ENCODE peak calls at places on chromosomes 3 and 15, in seven cellular contexts. F, D, L, M, E, R and O are unnamed samples.

GRCh38 chr3:154900777-154901176 is 179.3 kb upstream of the MME start:
- DNase-seq in E (no peak), M (no peak), R (no peak), D (no peak), F (no peak), L (no peak), O (no peak)

GRCh38 chr3:64022451-64023186 is 675 bp downstream of the PSMD6 start:
- DNase-seq in R (peak), F (no peak), M (no peak), E (no peak), L (no peak), D (no peak), O (peak)

GRCh38 chr3:42875325-42876151 is at the start of gene CYP8B1:
- DNase-seq in L (no peak), M (no peak), R (no peak), D (no peak), E (no peak), F (no peak), O (no peak)

GRCh38 chr15:37101634-37102314 is 1.4 kb upstream of the MEIS2 start:
- DNase-seq in M (no peak), L (peak), F (no peak), D (peak), E (peak), R (peak), O (peak)

GRCh38 chr15:96070636-96071035 is 259.9 kb upstream of the NR2F2 start:
- DNase-seq in F (no peak), R (no peak), M (no peak), D (peak), E (no peak), L (no peak), O (no peak)

GRCh38 chr3:186054481-186055399 is 54.1 kb downstream of the ETV5 start:
- DNase-seq in R (no peak), L (no peak), F (no peak), M (no peak), E (no peak), D (no peak), O (no peak)

GRCh38 chr3:188627652-188628051 is 473.7 kb downstream of the LPP start:
- DNase-seq in R (no peak), M (peak), L (no peak), D (peak), E (no peak), F (no peak), O (no peak)

GRCh38 chr3:190124067-190124466 is 3.4 kb upstream of the P3H2 start:
- DNase-seq in L (no peak), R (no peak), E (no peak), D (no peak), M (no peak), F (no peak), O (no peak)

GRCh38 chr3:13415236-13416001 is 4.7 kb downstream of the NUP210 start:
- DNase-seq in D (no peak), E (no peak), R (no peak), M (no peak), F (peak), L (no peak), O (no peak)

GRCh38 chr15:36175781-36176211 is 403.6 kb upstream of the CDIN1 start:
- DNase-seq in M (no peak), F (no peak), E (no peak), D (no peak), R (peak), L (no peak), O (no peak)

GRCh38 chr3:148631124-148631903 is 66.4 kb upstream of the AGTR1 start:
- DNase-seq in F (no peak), L (no peak), D (no peak), M (no peak), R (no peak), E (no peak), O (peak)

GRCh38 chr15:93152264-93152884 is 63.4 kb upstream of the RGMA start:
- DNase-seq in R (no peak), M (no peak), D (no peak), L (no peak), E (no peak), F (peak), O (no peak)

GRCh38 chr3:57958642-57959406 is 49.4 kb upstream of the FLNB start:
- DNase-seq in M (no peak), D (no peak), R (no peak), E (no peak), F (no peak), L (peak), O (no peak)

GRCh38 chr15:77440378-77440999 is 19.8 kb downstream of the HMG20A start:
- DNase-seq in F (no peak), L (no peak), M (no peak), D (peak), R (no peak), E (peak), O (no peak)

GRCh38 chr3:64687781-64688515 is at the start of gene ADAMTS9:
- DNase-seq in M (no peak), R (peak), D (peak), F (no peak), L (peak), E (no peak), O (peak)

GRCh38 chr3:38454884-38455638 is 1.4 kb downstream of the ACVR2B start:
- DNase-seq in F (peak), L (peak), D (peak), E (peak), M (no peak), R (peak), O (peak)

GRCh38 chr3:108472011-108472591 is 38.3 kb downstream of the MYH15 start:
- DNase-seq in M (peak), E (no peak), D (peak), F (no peak), L (no peak), R (no peak), O (no peak)

GRCh38 chr15:64697911-64698369 is 77.4 kb downstream of the RBPMS2 start:
- DNase-seq in D (no peak), L (no peak), E (no peak), R (no peak), M (no peak), F (no peak), O (no peak)

GRCh38 chr15:50166216-50166615 is 15.8 kb upstream of the SLC27A2 start:
- DNase-seq in M (peak), E (no peak), F (no peak), D (peak), L (no peak), R (no peak), O (no peak)

GRCh38 chr15:57572463-57572862 is 19.2 kb upstream of the MYZAP start:
- DNase-seq in M (peak), D (no peak), R (no peak), F (no peak), L (no peak), E (no peak), O (no peak)

GRCh38 chr3:141321109-141321497 is 47.2 kb upstream of the ZBTB38 start:
- DNase-seq in F (no peak), E (no peak), R (no peak), L (no peak), D (peak), M (no peak), O (no peak)

GRCh38 chr15:73341886-73342600 is 26.7 kb downstream of the HCN4 start:
- DNase-seq in R (no peak), E (no peak), M (no peak), L (no peak), F (no peak), D (no peak), O (no peak)

GRCh38 chr3:132290833-132291232 is 26.4 kb upstream of the ACP3 start:
- DNase-seq in D (peak), M (peak), E (no peak), L (no peak), R (no peak), F (no peak), O (no peak)

GRCh38 chr15:88479169-88479568 is 11.7 kb downstream of the MRPS11 start:
- DNase-seq in M (no peak), R (no peak), L (no peak), D (no peak), E (no peak), F (no peak), O (no peak)

GRCh38 chr15:20346082-20346805 is 195.4 kb downstream of the GOLGA6L6 start:
- DNase-seq in D (no peak), M (no peak), F (peak), R (peak), L (no peak), E (peak), O (no peak)

GRCh38 chr15:78083687-78084358 is 6.3 kb upstream of the TBC1D2B start:
- DNase-seq in F (no peak), R (no peak), E (no peak), L (no peak), M (no peak), D (no peak), O (no peak)

GRCh38 chr15:40029979-40030893 is 8.7 kb downstream of the SRP14 start:
- DNase-seq in R (peak), L (no peak), E (no peak), D (peak), M (no peak), F (no peak), O (peak)

GRCh38 chr3:49013738-49014660 is 4.4 kb downstream of the DALRD3 start:
- DNase-seq in R (peak), M (no peak), L (no peak), D (no peak), E (peak), F (peak), O (peak)

GRCh38 chr3:49131040-49131439 is 1.8 kb downstream of the LAMB2 start:
- DNase-seq in E (no peak), L (no peak), F (no peak), D (no peak), R (no peak), M (no peak), O (no peak)

DNA sequence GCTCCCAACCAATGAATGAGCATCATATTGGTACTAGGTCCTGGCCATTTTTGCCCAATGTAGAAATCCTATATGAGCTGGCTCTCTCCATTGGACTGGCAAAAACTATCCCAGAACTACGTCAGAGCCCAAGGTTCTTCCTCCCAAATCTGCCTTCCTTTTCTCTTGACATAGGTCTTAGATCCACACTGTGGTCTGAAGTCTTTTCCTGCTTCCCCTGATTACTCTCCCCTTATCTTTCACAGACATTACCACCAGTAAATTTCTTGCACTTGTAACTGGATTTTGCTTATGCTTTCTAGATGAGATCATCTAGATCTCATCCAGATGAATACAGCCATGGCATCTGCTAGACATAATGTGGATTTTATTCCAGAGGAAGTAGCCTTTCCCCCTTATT is 141.2 kb upstream of the GADL1 start:
- DNase-seq in D (no peak), F (no peak), L (no peak), R (no peak), M (no peak), E (no peak), O (no peak)
- TF ChIP-seq CTCF in D (no peak), F (no peak), L (no peak), R (no peak), M (no peak), E (no peak), O (no peak)

DNA sequence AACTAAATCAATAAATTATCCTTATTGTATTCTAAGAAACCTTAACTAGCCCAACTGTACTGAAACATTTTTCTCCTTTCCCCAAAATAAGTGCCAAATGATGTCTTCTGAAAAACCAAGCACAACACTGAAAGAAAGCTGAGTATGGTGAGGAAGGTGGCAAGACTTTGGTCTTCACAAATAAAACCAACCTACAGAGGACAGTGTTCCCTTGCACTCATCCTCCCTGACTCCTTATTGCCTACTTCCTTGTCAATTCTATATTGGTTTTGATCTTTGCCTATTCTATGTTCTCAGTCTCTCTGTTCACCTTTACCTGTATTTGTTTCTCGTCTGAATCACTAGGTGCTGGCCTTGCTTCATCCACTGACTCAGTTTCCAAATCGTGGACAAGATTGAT is 490.1 kb upstream of the ZNF385D start:
- DNase-seq in F (no peak), R (no peak), E (no peak), D (no peak), L (no peak), M (no peak), O (no peak)
- TF ChIP-seq CTCF in F (no peak), R (no peak), E (no peak), D (no peak), L (no peak), M (no peak), O (no peak)

GRCh38 chr3:161770532-161771386 is 274.2 kb downstream of the OTOL1 start:
- DNase-seq in D (peak), M (no peak), L (no peak), R (no peak), F (no peak), E (no peak), O (no peak)
- TF ChIP-seq CTCF in D (no peak), M (no peak), L (no peak), R (no peak), F (no peak), E (no peak), O (no peak)

DNA sequence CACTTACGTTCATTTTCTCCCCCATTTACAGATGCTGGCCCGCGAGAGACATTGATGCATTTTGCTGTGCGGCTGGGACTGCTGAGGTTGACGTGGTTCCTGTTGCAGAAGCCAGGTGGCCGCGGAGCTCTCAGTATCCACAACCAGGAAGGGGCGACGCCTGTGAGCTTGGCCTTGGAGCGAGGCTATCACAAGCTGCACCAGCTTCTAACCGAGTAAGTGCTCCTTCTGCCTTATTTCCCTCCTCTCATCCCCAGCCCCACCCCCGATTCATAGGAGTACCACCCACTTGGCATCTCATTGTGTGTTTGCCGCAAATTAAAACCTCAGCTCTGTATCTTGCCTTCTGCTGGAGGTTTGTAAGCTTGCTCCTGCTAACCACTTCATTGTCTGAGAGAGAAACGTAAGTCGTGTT is 163.3 kb downstream of the AKAP13 start:
- DNase-seq in M (no peak), D (peak), E (no peak), L (peak), F (peak), R (peak), O (peak)
- TF ChIP-seq CTCF in M (no peak), D (no peak), E (no peak), L (peak), F (peak), R (peak), O (no peak)

DNA sequence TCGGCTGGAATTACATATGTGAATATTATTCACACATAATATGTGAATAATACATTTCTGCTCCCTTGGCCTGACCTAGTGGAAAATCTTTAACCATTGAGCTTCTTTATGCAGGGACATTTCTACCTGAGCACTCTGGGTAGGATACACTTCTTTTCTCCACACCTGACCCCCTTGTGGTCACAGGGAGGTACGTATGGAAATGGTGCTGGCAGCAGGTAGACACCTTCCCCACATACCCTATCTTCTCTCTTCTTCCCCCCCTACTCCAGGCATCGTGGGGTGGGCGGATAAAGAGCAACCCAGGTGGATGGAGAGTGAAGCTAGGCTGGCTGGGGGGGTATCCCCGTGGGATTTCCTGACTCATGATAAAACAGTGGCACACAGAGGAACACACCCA is 312.1 kb downstream of the ARRDC4 start:
- DNase-seq in F (no peak), R (no peak), L (no peak), D (no peak), M (no peak), E (no peak), O (no peak)
- TF ChIP-seq CTCF in F (no peak), R (no peak), L (no peak), D (no peak), M (no peak), E (no peak), O (peak)

GRCh38 chr3:46662771-46663551 is 30.5 kb downstream of the ALS2CL start:
- DNase-seq in L (peak), M (peak), E (no peak), D (peak), R (peak), F (peak), O (no peak)

GRCh38 chr3:46664971-46665762 is 28.3 kb downstream of the ALS2CL start:
- DNase-seq in R (no peak), E (no peak), L (peak), D (no peak), M (no peak), F (no peak), O (no peak)

GRCh38 chr3:46661776-46662766 is 31.4 kb downstream of the ALS2CL start:
- DNase-seq in D (no peak), M (no peak), E (no peak), F (no peak), R (peak), L (no peak), O (peak)

GRCh38 chr3:46664188-46664970 is 29.1 kb downstream of the ALS2CL start:
- DNase-seq in F (no peak), M (no peak), D (no peak), E (peak), R (peak), L (no peak), O (no peak)

DNA sequence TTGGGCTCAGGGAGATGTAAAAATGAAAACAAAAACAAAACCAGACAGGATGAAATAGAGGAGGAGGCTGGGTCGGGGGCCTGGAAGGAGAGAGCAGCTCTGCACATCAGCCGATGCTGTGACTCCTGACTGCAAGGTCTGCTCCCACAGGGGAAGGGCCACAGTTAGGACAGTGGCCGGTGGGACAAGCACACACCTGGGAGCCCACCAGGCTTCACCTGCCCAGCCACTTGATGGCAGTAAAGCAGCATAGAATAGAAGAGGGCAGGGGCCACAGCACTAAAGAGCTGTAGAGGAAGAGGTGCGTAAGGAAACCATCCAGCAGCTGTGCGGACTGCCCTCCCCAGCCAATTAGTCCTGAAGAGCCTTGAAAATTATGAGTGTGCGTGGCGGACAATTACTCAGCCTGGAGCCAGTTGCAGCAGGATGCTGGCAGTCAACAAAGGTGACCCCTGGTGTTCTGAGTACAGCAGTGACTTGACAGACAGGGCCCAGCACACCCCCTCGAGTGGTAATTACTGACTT is 29.8 kb downstream of the ALS2CL start:
- DNase-seq in E (peak), F (no peak), D (peak), M (no peak), R (peak), L (no peak), O (peak)
- TF ChIP-seq CTCF in E (no peak), F (peak), D (no peak), M (peak), R (no peak), L (no peak), O (no peak)

GRCh38 chr3:98534168-98534567 is 2.4 kb downstream of the GPR15 start:
- DNase-seq in D (no peak), R (no peak), F (no peak), E (no peak), M (no peak), L (no peak), O (no peak)
- TF ChIP-seq CTCF in D (no peak), R (no peak), F (no peak), E (no peak), M (no peak), L (no peak), O (no peak)

GRCh38 chr15:47439146-47439869 is 278.0 kb upstream of the SEMA6D start:
- DNase-seq in D (peak), E (no peak), M (no peak), L (no peak), R (no peak), F (no peak), O (no peak)
- TF ChIP-seq CTCF in D (no peak), E (no peak), M (no peak), L (no peak), R (no peak), F (no peak), O (no peak)

DNA sequence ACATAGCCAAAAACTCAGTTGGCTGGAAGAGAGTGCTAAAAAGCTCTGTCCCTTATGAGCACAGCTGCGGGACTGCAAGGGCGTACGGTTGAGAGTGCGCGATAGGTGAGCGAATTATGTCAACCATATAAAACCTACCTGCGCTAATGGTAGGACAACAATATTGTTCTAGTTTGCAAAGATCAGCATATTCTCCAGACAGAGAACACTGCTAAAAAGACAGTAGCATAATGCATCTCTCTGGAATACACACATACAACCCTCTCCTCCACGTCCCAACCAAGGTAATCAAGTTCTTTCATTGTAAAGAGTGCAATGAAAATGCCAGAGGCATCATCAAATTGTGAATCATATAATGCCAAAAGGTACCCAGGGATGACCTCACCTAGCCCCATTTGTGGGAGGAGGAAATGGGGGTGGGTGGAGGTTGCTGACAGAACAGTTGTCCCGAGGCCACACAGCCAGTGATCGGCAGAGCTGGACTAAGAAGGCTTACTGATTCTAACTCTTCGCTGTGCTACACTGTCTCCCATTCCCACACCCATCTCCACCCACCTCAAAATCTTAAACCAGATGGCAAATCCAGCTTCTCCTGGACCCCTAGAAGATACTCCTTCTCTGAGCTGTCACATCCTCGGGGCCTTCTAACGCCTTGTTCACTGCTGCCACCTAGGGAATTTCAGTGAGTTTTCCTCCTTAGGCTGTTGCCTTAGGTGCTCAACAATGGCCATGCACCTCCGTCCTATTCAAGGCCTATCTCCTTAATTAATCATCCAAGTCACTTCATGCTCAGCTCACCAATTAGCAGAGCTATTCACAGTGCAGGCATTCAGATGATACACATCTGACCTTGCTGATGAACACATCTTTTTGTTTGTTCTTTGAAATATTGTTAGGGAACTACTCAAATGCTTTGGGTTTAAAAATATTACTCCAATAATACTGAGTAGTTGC is 60.7 kb downstream of the RPL22L1 start:
- DNase-seq in F (no peak), D (peak), E (peak), R (peak), M (no peak), L (peak), O (peak)
- TF ChIP-seq CTCF in F (peak), D (peak), E (peak), R (peak), M (peak), L (peak), O (no peak)